ENCODE peak calls at places on chromosome 11, in five cellular contexts. B is neural progenitor cell, F is SK-N-SH, Z is PC-3, C is MM.1S. J is an unnamed sample.

GRCh38 chr11:19368726-19369364 is 128.1 kb upstream of the E2F8 start:
- DNase-seq in F (no peak), Z (no peak), C (no peak), B (no peak), J (peak)

GRCh38 chr11:10375280-10376048 is 70.6 kb downstream of the ADM start:
- DNase-seq in B (no peak), Z (peak), F (no peak), C (no peak), J (no peak)

GRCh38 chr11:44574620-44575287 is 9.3 kb downstream of the CD82 start:
- DNase-seq in B (no peak), C (peak), F (peak), Z (peak), J (peak)

GRCh38 chr11:111039982-111040381 is 205.5 kb upstream of the POU2AF2 start:
- DNase-seq in Z (no peak), C (peak), F (no peak), B (no peak), J (peak)

GRCh38 chr11:77842451-77843121 is 21.6 kb downstream of the AAMDC start:
- DNase-seq in Z (peak), F (no peak), B (no peak), C (no peak), J (no peak)

GRCh38 chr11:1639102-1639620 is 9.6 kb downstream of the KRTAP5-5 start:
- DNase-seq in F (peak), B (no peak), C (no peak), Z (no peak), J (no peak)

GRCh38 chr11:100892886-100893285 is 205.8 kb downstream of the ARHGAP42 start:
- DNase-seq in F (no peak), B (no peak), Z (peak), C (no peak), J (no peak)

GRCh38 chr11:34521265-34521664 is 7.7 kb upstream of the ELF5 start:
- DNase-seq in Z (no peak), F (no peak), C (no peak), B (no peak), J (no peak)

GRCh38 chr11:67614730-67615454 is 8.2 kb downstream of the NDUFV1 start:
- DNase-seq in Z (no peak), B (no peak), F (no peak), C (no peak), J (no peak)

GRCh38 chr11:103883291-103883690 is 153.1 kb upstream of the DDI1 start:
- DNase-seq in Z (no peak), B (no peak), C (no peak), F (no peak), J (no peak)

GRCh38 chr11:35815556-35816315 is 128.1 kb upstream of the LDLRAD3 start:
- DNase-seq in C (no peak), B (no peak), F (no peak), Z (no peak), J (no peak)

GRCh38 chr11:128342511-128343133 is 244.7 kb downstream of the ETS1 start:
- DNase-seq in Z (peak), B (no peak), C (peak), F (no peak), J (peak)

GRCh38 chr11:1351278-1351937 is 38.3 kb upstream of the BRSK2 start:
- DNase-seq in B (no peak), Z (peak), F (peak), C (no peak), J (no peak)

GRCh38 chr11:124586247-124586860 is 16.6 kb downstream of the OR8A1 start:
- DNase-seq in Z (peak), B (peak), F (peak), C (peak), J (peak)

GRCh38 chr11:19436932-19437331 is 196.2 kb upstream of the E2F8 start:
- DNase-seq in F (no peak), C (peak), Z (no peak), B (no peak), J (peak)

GRCh38 chr11:93783767-93784151 is 323 bp upstream of the MED17 start:
- DNase-seq in C (no peak), B (no peak), F (peak), Z (no peak), J (no peak)
- TF ChIP-seq EZH2phosphoT487 in C (no peak), B (no peak), F (no peak), Z (no peak), J (no peak)

DNA sequence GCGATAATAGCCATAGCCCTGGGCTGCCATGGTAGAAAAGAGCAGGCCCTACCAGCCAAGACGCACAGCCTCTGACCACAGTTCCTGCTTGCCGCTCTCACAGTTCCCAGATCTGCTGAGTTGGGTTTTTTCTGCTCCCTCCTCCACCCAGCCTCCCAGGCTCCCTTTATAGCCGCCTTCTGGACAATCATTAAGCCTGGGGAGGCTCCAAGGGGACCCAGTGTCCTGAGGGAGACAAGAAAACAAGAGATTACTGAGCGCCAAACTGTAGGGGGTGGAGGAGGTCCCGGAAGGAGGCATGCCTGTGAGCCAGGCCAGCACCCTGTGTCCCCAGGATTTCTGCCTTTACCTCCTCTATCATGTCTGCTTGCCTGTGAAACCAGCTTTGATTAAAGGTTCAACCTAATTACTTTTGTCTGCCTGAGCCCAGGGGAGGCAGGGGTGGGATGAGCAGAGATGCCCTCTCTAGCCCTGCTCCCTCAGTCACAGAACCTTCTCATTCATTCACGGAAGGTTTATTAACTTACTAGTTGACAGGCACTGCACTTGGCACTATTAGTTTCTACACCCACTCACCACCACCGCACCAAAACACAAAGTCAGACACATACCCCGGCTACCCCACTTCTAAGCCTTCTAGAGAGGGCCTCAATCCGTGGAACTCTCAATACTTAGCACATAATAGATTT is 1.2 kb downstream of the SLC37A4 start:
- DNase-seq in F (peak), C (peak), B (peak), Z (peak), J (no peak)
- H2AFZ ChIP-seq in F (peak), C (peak), B (no peak), Z (peak), J (peak)

GRCh38 chr11:63670738-63671321 is 346 bp downstream of the ATL3 start:
- DNase-seq in C (peak), B (peak), Z (peak), F (peak), J (peak)

GRCh38 chr11:63672934-63673539 is 1.9 kb upstream of the ATL3 start:
- DNase-seq in C (no peak), F (no peak), Z (peak), B (no peak), J (no peak)

GRCh38 chr11:63673579-63673978 is 2.4 kb upstream of the ATL3 start:
- DNase-seq in F (no peak), B (no peak), C (no peak), Z (peak), J (no peak)

GRCh38 chr11:63671322-63672155 is at the start of gene ATL3:
- DNase-seq in C (peak), F (peak), Z (peak), B (peak), J (peak)

DNA sequence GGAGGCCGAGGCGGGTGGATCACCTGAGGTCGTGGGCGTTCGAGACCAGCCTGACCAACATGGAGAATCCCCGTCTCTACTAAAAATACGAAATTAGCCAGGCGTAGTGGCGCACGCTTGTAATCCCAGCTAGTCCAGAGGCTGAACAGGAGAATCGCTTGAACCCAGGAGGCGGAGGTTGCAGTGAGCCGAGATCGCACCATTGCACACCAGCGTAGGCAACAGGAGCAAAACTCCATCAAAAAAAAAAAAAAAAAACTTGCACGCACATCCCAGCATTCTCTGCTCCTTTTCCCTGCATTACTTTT is 934 bp upstream of the ATL3 start:
- DNase-seq in C (no peak), Z (no peak), B (no peak), F (no peak), J (no peak)
- H3K4me3 ChIP-seq in C (no peak), Z (no peak), B (no peak), F (no peak), J (peak)

GRCh38 chr11:61791737-61792309 is 576 bp downstream of the TMEM258 start:
- DNase-seq in B (peak), F (peak), C (peak), Z (peak), J (peak)
- TF ChIP-seq EZH2phosphoT487 in B (no peak), F (no peak), C (no peak), Z (no peak), J (no peak)

DNA sequence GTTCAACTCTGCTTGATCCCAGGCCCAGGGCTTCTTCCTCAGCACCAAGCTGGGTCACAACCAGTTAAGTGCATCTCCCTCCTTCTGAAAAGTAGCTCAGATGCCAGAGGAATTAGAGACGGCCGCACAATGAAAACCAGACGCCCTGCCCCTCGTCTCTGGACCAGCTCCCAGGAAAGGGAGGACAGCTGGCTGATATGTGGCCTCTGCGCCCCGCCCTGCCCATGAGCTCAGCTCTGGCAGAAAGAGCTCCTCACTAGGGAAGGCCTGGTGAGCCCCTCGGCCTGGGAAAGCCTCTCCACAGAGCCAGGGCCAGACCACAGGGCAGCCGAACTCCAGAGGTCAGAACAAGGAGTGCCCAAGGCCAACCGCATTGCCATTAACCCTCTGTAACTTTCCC is 18.1 kb upstream of the SCGB1A1 start:
- DNase-seq in F (peak), C (no peak), B (no peak), Z (no peak), J (no peak)
- H2AFZ ChIP-seq in F (peak), C (no peak), B (no peak), Z (no peak), J (no peak)